ENCODE peak calls at places on chromosomes 4 and X, in four cellular contexts. One of them, this sample, is unnamed.

GRCh38 chr4:183807420-183808101 is 97.5 kb upstream of the STOX2 start:
- DNase-seq in A549: no peak
- DNase-seq in uterus: no peak
- DNase-seq in transverse colon: no peak
- DNase-seq in this sample: no peak

GRCh38 chrX:57595381-57595811 is 3.6 kb downstream of the ZXDB start:
- DNase-seq in uterus: peak
- DNase-seq in A549: no peak
- DNase-seq in transverse colon: no peak
- DNase-seq in this sample: peak

GRCh38 chr4:173575482-173576152 is 45.6 kb upstream of the HAND2 start:
- DNase-seq in A549: no peak
- DNase-seq in transverse colon: no peak
- DNase-seq in uterus: no peak
- DNase-seq in this sample: no peak

GRCh38 chr4:112735474-112735951 is 98.6 kb downstream of the LARP7 start:
- DNase-seq in transverse colon: no peak
- DNase-seq in uterus: no peak
- DNase-seq in A549: no peak
- DNase-seq in this sample: no peak

GRCh38 chrX:132956421-132957210 is 1.8 kb downstream of the HS6ST2 start:
- DNase-seq in A549: no peak
- DNase-seq in transverse colon: no peak
- DNase-seq in uterus: peak
- DNase-seq in this sample: no peak

GRCh38 chrX:127708155-127708554 is 344.0 kb downstream of the ACTRT1 start:
- DNase-seq in A549: no peak
- DNase-seq in transverse colon: no peak
- DNase-seq in uterus: no peak
- DNase-seq in this sample: no peak

GRCh38 chrX:63747331-63747730 is 37.7 kb downstream of the ARHGEF9 start:
- DNase-seq in transverse colon: no peak
- DNase-seq in uterus: no peak
- DNase-seq in A549: no peak
- DNase-seq in this sample: no peak

GRCh38 chrX:100680756-100681155 is 36.8 kb downstream of the SRPX2 start:
- DNase-seq in A549: no peak
- DNase-seq in uterus: no peak
- DNase-seq in transverse colon: no peak
- DNase-seq in this sample: no peak

GRCh38 chrX:23403849-23404248 is 69.2 kb downstream of the PTCHD1 start:
- DNase-seq in uterus: no peak
- DNase-seq in A549: no peak
- DNase-seq in transverse colon: no peak
- DNase-seq in this sample: no peak

GRCh38 chrX:129726307-129727111 is 12.3 kb upstream of the XPNPEP2 start:
- DNase-seq in uterus: peak
- DNase-seq in transverse colon: peak
- DNase-seq in A549: peak
- DNase-seq in this sample: peak

GRCh38 chr4:83011779-83012630 is 1.4 kb upstream of the LIN54 start:
- DNase-seq in uterus: peak
- DNase-seq in A549: no peak
- DNase-seq in transverse colon: peak
- DNase-seq in this sample: peak

GRCh38 chr4:177632481-177632880 is 190.2 kb upstream of the AGA start:
- DNase-seq in uterus: no peak
- DNase-seq in A549: no peak
- DNase-seq in transverse colon: no peak
- DNase-seq in this sample: no peak

GRCh38 chr4:152514356-152514755 is 21.5 kb downstream of the FBXW7 start:
- DNase-seq in transverse colon: no peak
- DNase-seq in A549: no peak
- DNase-seq in uterus: no peak
- DNase-seq in this sample: no peak

GRCh38 chr4:188025476-188025875 is 29.9 kb downstream of the ZFP42 start:
- DNase-seq in uterus: no peak
- DNase-seq in A549: no peak
- DNase-seq in transverse colon: no peak
- DNase-seq in this sample: no peak

GRCh38 chr4:115374621-115375020 is 261.2 kb upstream of the NDST4 start:
- DNase-seq in A549: no peak
- DNase-seq in transverse colon: no peak
- DNase-seq in uterus: no peak
- DNase-seq in this sample: no peak

GRCh38 chr4:57037982-57038604 is 59.4 kb downstream of the POLR2B start:
- DNase-seq in transverse colon: peak
- DNase-seq in A549: peak
- DNase-seq in uterus: peak
- DNase-seq in this sample: peak

GRCh38 chr4:6529021-6529420 is 46.0 kb upstream of the MAN2B2 start:
- DNase-seq in A549: no peak
- DNase-seq in transverse colon: no peak
- DNase-seq in uterus: no peak
- DNase-seq in this sample: no peak

GRCh38 chrX:8748855-8749254 is 16.9 kb upstream of the ANOS1 start:
- DNase-seq in transverse colon: no peak
- DNase-seq in A549: peak
- DNase-seq in uterus: no peak
- DNase-seq in this sample: peak

GRCh38 chr4:89509708-89510269 is 202.2 kb upstream of the GPRIN3 start:
- DNase-seq in uterus: no peak
- DNase-seq in transverse colon: no peak
- DNase-seq in A549: no peak
- DNase-seq in this sample: no peak

GRCh38 chr4:139018971-139019758 is 3.6 kb downstream of the NOCT start:
- DNase-seq in A549: no peak
- DNase-seq in transverse colon: no peak
- DNase-seq in uterus: no peak
- DNase-seq in this sample: no peak

GRCh38 chrX:9180623-9181022 is 146.7 kb upstream of the FAM9B start:
- DNase-seq in transverse colon: no peak
- DNase-seq in uterus: no peak
- DNase-seq in A549: no peak
- DNase-seq in this sample: no peak

GRCh38 chr4:1943928-1944327 is 64.8 kb downstream of the NELFA start:
- DNase-seq in uterus: no peak
- DNase-seq in transverse colon: no peak
- DNase-seq in A549: no peak
- DNase-seq in this sample: no peak

GRCh38 chrX:25005382-25006185 is 10.2 kb downstream of the ARX start:
- DNase-seq in uterus: no peak
- DNase-seq in A549: no peak
- DNase-seq in transverse colon: no peak
- DNase-seq in this sample: no peak

GRCh38 chrX:7574325-7574724 is 268.6 kb upstream of the VCX start:
- DNase-seq in uterus: no peak
- DNase-seq in A549: no peak
- DNase-seq in transverse colon: no peak
- DNase-seq in this sample: no peak

GRCh38 chr4:113821851-113822250 is 60.3 kb upstream of the CAMK2D start:
- DNase-seq in uterus: no peak
- DNase-seq in A549: no peak
- DNase-seq in transverse colon: no peak
- DNase-seq in this sample: no peak

GRCh38 chr4:176492648-176493302 is 173.0 kb downstream of the SPCS3 start:
- DNase-seq in uterus: no peak
- DNase-seq in A549: no peak
- DNase-seq in transverse colon: no peak
- DNase-seq in this sample: no peak

GRCh38 chrX:149312097-149312496 is 193.0 kb downstream of the IDS start:
- DNase-seq in uterus: no peak
- DNase-seq in transverse colon: no peak
- DNase-seq in A549: no peak
- DNase-seq in this sample: no peak

GRCh38 chr4:120132935-120133334 is 66.3 kb upstream of the MAD2L1 start:
- DNase-seq in A549: no peak
- DNase-seq in uterus: no peak
- DNase-seq in transverse colon: no peak
- DNase-seq in this sample: no peak

GRCh38 chr4:45554423-45554822 is 569.4 kb downstream of the GABRG1 start:
- DNase-seq in transverse colon: no peak
- DNase-seq in A549: no peak
- DNase-seq in uterus: no peak
- DNase-seq in this sample: peak

GRCh38 chrX:123361371-123361770 is 177.3 kb downstream of the GRIA3 start:
- DNase-seq in transverse colon: no peak
- DNase-seq in A549: no peak
- DNase-seq in uterus: no peak
- DNase-seq in this sample: no peak

GRCh38 chr4:128660361-128660964 is 149.0 kb upstream of the JADE1 start:
- DNase-seq in uterus: peak
- DNase-seq in transverse colon: no peak
- DNase-seq in A549: no peak
- DNase-seq in this sample: no peak

GRCh38 chrX:73852022-73852421 is 289.0 kb downstream of the CHIC1 start:
- DNase-seq in transverse colon: no peak
- DNase-seq in uterus: no peak
- DNase-seq in A549: no peak
- DNase-seq in this sample: no peak

GRCh38 chrX:73850124-73851013 is 287.4 kb downstream of the CHIC1 start:
- DNase-seq in A549: peak
- DNase-seq in transverse colon: peak
- DNase-seq in uterus: peak
- DNase-seq in this sample: peak

GRCh38 chrX:73849054-73849453 is 286.1 kb downstream of the CHIC1 start:
- DNase-seq in transverse colon: no peak
- DNase-seq in uterus: no peak
- DNase-seq in A549: no peak
- DNase-seq in this sample: no peak

GRCh38 chrX:73847991-73848390 is 285.0 kb downstream of the CHIC1 start:
- DNase-seq in A549: no peak
- DNase-seq in uterus: no peak
- DNase-seq in transverse colon: no peak
- DNase-seq in this sample: no peak

GRCh38 chrX:73851014-73852009 is 288.3 kb downstream of the CHIC1 start:
- DNase-seq in A549: no peak
- DNase-seq in transverse colon: peak
- DNase-seq in uterus: peak
- DNase-seq in this sample: no peak
- TF ChIP-seq POLR2A in A549: no peak
- TF ChIP-seq POLR2A in transverse colon: no peak
- TF ChIP-seq POLR2A in uterus: no peak
- TF ChIP-seq POLR2A in this sample: no peak

DNA sequence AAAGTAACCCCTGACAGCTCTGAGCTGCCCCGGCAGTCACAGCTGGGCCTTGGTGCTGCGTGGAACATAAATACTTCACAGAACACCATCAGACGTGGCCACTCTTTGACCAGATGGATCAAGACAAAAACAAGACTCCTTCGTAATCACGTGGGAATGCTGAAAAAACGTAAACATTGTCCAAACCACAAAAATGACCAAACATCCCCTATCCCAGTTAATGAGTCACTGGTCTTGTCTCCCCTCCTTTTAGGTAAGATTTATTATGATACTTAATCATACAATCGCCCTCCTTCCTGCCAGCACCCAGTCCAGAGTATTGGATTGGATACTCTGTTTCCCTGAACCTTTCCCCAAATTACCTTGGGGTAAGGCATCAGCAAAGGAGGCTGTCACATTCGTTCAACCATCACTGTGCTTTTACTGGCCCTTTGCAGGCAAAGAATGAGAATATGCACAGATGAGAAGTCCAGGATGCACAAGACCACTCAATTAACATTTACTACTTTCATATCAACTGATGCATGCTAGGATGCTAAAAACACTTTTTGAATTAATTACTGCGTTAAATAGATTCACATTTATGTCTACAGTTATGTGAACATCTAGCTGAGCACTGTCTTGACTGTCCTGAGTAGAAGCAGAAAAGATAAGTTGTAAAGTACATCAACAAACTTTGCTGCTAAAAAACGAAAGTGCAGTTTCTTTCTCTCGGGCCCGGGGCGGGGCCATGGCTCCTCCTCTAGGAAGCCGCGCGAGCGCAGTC is 502 bp upstream of the TCEANC start:
- DNase-seq in transverse colon: no peak
- DNase-seq in uterus: peak
- DNase-seq in A549: peak
- DNase-seq in this sample: peak
- TF ChIP-seq POLR2A in transverse colon: no peak
- TF ChIP-seq POLR2A in uterus: no peak
- TF ChIP-seq POLR2A in A549: no peak
- TF ChIP-seq POLR2A in this sample: no peak

GRCh38 chrX:2488621-2489285 is 12.0 kb downstream of the DHRSX start:
- DNase-seq in A549: no peak
- DNase-seq in transverse colon: no peak
- DNase-seq in uterus: no peak
- DNase-seq in this sample: no peak
- TF ChIP-seq POLR2A in A549: no peak
- TF ChIP-seq POLR2A in transverse colon: no peak
- TF ChIP-seq POLR2A in uterus: no peak
- TF ChIP-seq POLR2A in this sample: no peak

GRCh38 chrX:48683411-48683982 is at the start of gene WAS:
- DNase-seq in transverse colon: peak
- DNase-seq in uterus: no peak
- DNase-seq in A549: no peak
- DNase-seq in this sample: no peak
- TF ChIP-seq POLR2A in transverse colon: no peak
- TF ChIP-seq POLR2A in uterus: no peak
- TF ChIP-seq POLR2A in A549: no peak
- TF ChIP-seq POLR2A in this sample: no peak